ENCODE peak calls at places on chromosomes 5 and 9, in ten cellular contexts. A, V, D, U, C, Z, H, G, I and B are unnamed samples.

GRCh38 chr5:77486344-77486962 is 5.7 kb downstream of the WDR41 start:
- DNase-seq in A (no peak), V (no peak), D (peak), U (peak), C (no peak), Z (no peak), H (no peak), G (no peak), I (no peak), B (no peak)

GRCh38 chr5:113204525-113205161 is 228.0 kb downstream of the DCP2 start:
- DNase-seq in A (peak), V (peak), D (peak), U (peak), C (peak), Z (peak), H (no peak), G (no peak), I (no peak), B (no peak)

GRCh38 chr5:140261403-140262171 is 41.3 kb downstream of the PFDN1 start:
- DNase-seq in A (peak), V (peak), D (peak), U (peak), C (peak), Z (no peak), H (peak), G (no peak), I (peak), B (peak)

GRCh38 chr5:32004404-32004803 is 169.7 kb downstream of the GOLPH3 start:
- DNase-seq in A (no peak), V (no peak), D (no peak), U (no peak), C (no peak), Z (no peak), H (peak), G (no peak), I (no peak), B (no peak)

GRCh38 chr5:72464071-72464470 is 43.1 kb downstream of the ZNF366 start:
- DNase-seq in A (no peak), V (no peak), D (no peak), U (no peak), C (no peak), Z (no peak), H (no peak), G (no peak), I (no peak), B (no peak)

GRCh38 chr9:132243156-132244074 is 81.6 kb downstream of the NTNG2 start:
- DNase-seq in A (peak), V (no peak), D (no peak), U (peak), C (no peak), Z (no peak), H (peak), G (no peak), I (no peak), B (no peak)

GRCh38 chr9:133520121-133520835 is 4.5 kb downstream of the MYMK start:
- DNase-seq in A (no peak), V (no peak), D (no peak), U (no peak), C (no peak), Z (no peak), H (peak), G (no peak), I (no peak), B (no peak)

GRCh38 chr9:131969469-131969989 is 110.1 kb downstream of the MED27 start:
- DNase-seq in A (no peak), V (no peak), D (no peak), U (no peak), C (no peak), Z (peak), H (no peak), G (no peak), I (no peak), B (no peak)

GRCh38 chr5:2849429-2849828 is 98.0 kb upstream of the IRX2 start:
- DNase-seq in A (no peak), V (no peak), D (no peak), U (no peak), C (no peak), Z (no peak), H (no peak), G (no peak), I (no peak), B (no peak)

GRCh38 chr5:169223595-169223953 is 77.4 kb downstream of the SLIT3 start:
- DNase-seq in A (no peak), V (no peak), D (no peak), U (no peak), C (no peak), Z (no peak), H (no peak), G (no peak), I (no peak), B (no peak)

GRCh38 chr5:96432245-96433065 is 593 bp downstream of the PCSK1 start:
- DNase-seq in A (no peak), V (no peak), D (no peak), U (peak), C (no peak), Z (peak), H (peak), G (no peak), I (peak), B (no peak)

GRCh38 chr5:43336159-43336558 is 22.9 kb upstream of the HMGCS1 start:
- DNase-seq in A (no peak), V (no peak), D (no peak), U (no peak), C (no peak), Z (no peak), H (no peak), G (no peak), I (no peak), B (no peak)

GRCh38 chr9:36457836-36458429 is 57.9 kb upstream of the RNF38 start:
- DNase-seq in A (peak), V (no peak), D (no peak), U (no peak), C (no peak), Z (no peak), H (no peak), G (no peak), I (no peak), B (no peak)

GRCh38 chr9:117305454-117305853 is 109.4 kb downstream of the ASTN2 start:
- DNase-seq in A (no peak), V (no peak), D (no peak), U (no peak), C (no peak), Z (no peak), H (no peak), G (no peak), I (no peak), B (no peak)

GRCh38 chr9:76403352-76403751 is 9.1 kb upstream of the RFK start:
- DNase-seq in A (peak), V (peak), D (peak), U (peak), C (no peak), Z (peak), H (peak), G (peak), I (no peak), B (no peak)

GRCh38 chr5:160083012-160083436 is 36.2 kb downstream of the PWWP2A start:
- DNase-seq in A (no peak), V (no peak), D (peak), U (no peak), C (no peak), Z (no peak), H (peak), G (no peak), I (no peak), B (no peak)

GRCh38 chr5:107930092-107930491 is 259.4 kb upstream of the EFNA5 start:
- DNase-seq in A (no peak), V (no peak), D (no peak), U (no peak), C (no peak), Z (no peak), H (no peak), G (no peak), I (no peak), B (no peak)

GRCh38 chr5:15702102-15702501 is 202.1 kb downstream of the FBXL7 start:
- DNase-seq in A (peak), V (no peak), D (no peak), U (no peak), C (no peak), Z (no peak), H (no peak), G (no peak), I (no peak), B (no peak)

GRCh38 chr5:425714-426113 is 17.3 kb upstream of the EXOC3 start:
- DNase-seq in A (no peak), V (no peak), D (no peak), U (no peak), C (peak), Z (no peak), H (peak), G (no peak), I (no peak), B (no peak)

GRCh38 chr5:181191526-181192336 is 13.3 kb downstream of the TRIM7 start:
- DNase-seq in A (peak), V (peak), D (peak), U (peak), C (peak), Z (peak), H (peak), G (peak), I (peak), B (peak)

GRCh38 chr5:158060216-158060615 is 201.3 kb upstream of the CLINT1 start:
- DNase-seq in A (no peak), V (no peak), D (peak), U (no peak), C (no peak), Z (no peak), H (no peak), G (no peak), I (no peak), B (no peak)

GRCh38 chr9:110156902-110157301 is 51.1 kb downstream of the C9orf152 start:
- DNase-seq in A (no peak), V (peak), D (no peak), U (peak), C (peak), Z (no peak), H (peak), G (peak), I (no peak), B (peak)

GRCh38 chr5:1886634-1887399 is 4.1 kb upstream of the IRX4 start:
- DNase-seq in A (no peak), V (no peak), D (peak), U (no peak), C (no peak), Z (no peak), H (peak), G (no peak), I (no peak), B (no peak)

GRCh38 chr5:171601266-171601881 is 181.9 kb downstream of the FGF18 start:
- DNase-seq in A (no peak), V (peak), D (no peak), U (peak), C (no peak), Z (no peak), H (no peak), G (no peak), I (peak), B (no peak)

GRCh38 chr5:179858241-179858585 is 404 bp downstream of the MRNIP start:
- DNase-seq in A (peak), V (peak), D (peak), U (peak), C (peak), Z (peak), H (peak), G (peak), I (peak), B (peak)

GRCh38 chr9:110058304-110058953 is 149.5 kb downstream of the C9orf152 start:
- DNase-seq in A (peak), V (peak), D (peak), U (peak), C (peak), Z (peak), H (no peak), G (peak), I (no peak), B (peak)

GRCh38 chr9:123933401-123933800 is 3.5 kb upstream of the DENND1A start:
- DNase-seq in A (peak), V (no peak), D (peak), U (no peak), C (peak), Z (no peak), H (peak), G (no peak), I (no peak), B (no peak)

GRCh38 chr5:77356740-77357139 is 135.4 kb downstream of the WDR41 start:
- DNase-seq in A (no peak), V (no peak), D (peak), U (no peak), C (no peak), Z (no peak), H (no peak), G (no peak), I (no peak), B (no peak)

GRCh38 chr5:6633469-6634326 is 458 bp downstream of the SRD5A1 start:
- DNase-seq in A (no peak), V (no peak), D (peak), U (no peak), C (peak), Z (peak), H (peak), G (no peak), I (peak), B (no peak)

GRCh38 chr9:37593877-37594448 is 1.6 kb upstream of the TOMM5 start:
- DNase-seq in A (no peak), V (no peak), D (no peak), U (no peak), C (no peak), Z (no peak), H (no peak), G (no peak), I (no peak), B (no peak)

GRCh38 chr9:37587521-37587920 is 4.9 kb downstream of the TOMM5 start:
- DNase-seq in A (no peak), V (no peak), D (no peak), U (no peak), C (no peak), Z (no peak), H (no peak), G (no peak), I (no peak), B (no peak)

GRCh38 chr9:37596504-37596903 is 4.1 kb upstream of the TOMM5 start:
- DNase-seq in A (no peak), V (no peak), D (peak), U (no peak), C (no peak), Z (no peak), H (no peak), G (no peak), I (no peak), B (no peak)

GRCh38 chr9:37592108-37592951 is at the start of gene TOMM5:
- DNase-seq in A (peak), V (peak), D (peak), U (peak), C (peak), Z (peak), H (peak), G (peak), I (peak), B (peak)

DNA sequence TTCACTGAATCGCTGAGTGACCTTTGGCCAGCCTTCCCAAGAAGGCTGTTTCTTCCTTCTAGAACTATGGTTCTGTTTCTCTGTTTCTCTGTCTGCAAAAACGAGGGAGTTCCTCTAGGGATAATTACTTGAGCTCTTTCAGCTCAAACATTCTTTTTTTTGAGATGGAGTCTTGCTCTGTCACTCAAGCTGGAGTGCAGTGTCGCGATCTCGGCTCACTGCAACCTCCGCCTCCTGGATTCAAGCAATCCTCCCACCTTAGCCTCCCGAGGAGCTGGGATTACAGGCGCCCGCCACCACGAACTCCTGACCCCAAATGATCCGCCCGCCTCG is 656 bp downstream of the TOMM5 start:
- DNase-seq in A (no peak), V (no peak), D (no peak), U (no peak), C (no peak), Z (no peak), H (no peak), G (no peak), I (no peak), B (no peak)
- H3K27ac ChIP-seq in A (peak), V (no peak), D (peak), U (peak), C (peak), Z (no peak), H (peak), G (peak), I (no peak), B (no peak)

DNA sequence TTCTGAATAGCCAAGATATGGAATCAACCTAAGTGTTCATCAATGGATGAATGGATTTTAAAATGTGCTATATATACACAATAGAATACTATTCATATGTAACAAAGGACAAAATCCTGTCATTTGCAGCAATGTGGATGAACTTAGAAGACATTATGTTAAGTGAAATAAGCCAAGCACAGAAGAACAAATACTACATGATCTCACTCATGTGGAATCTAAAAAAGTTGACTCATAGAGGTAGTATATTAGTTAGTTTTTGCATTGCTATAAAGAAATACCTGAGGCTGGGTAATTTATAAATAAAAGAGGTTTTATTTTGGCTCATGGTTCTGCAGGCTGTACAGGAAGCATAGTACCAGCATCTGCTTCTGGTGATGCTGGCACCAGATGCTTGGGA is 8.1 kb downstream of the CATSPER3 start:
- DNase-seq in A (no peak), V (no peak), D (no peak), U (no peak), C (no peak), Z (no peak), H (no peak), G (no peak), I (no peak), B (no peak)
- H3K27ac ChIP-seq in A (no peak), V (no peak), D (no peak), U (no peak), C (no peak), Z (no peak), H (no peak), G (no peak), I (no peak), B (no peak)

GRCh38 chr5:40717281-40717680 is 37.6 kb downstream of the PTGER4 start:
- DNase-seq in A (no peak), V (no peak), D (no peak), U (no peak), C (no peak), Z (no peak), H (peak), G (no peak), I (no peak), B (no peak)
- H3K27ac ChIP-seq in A (no peak), V (no peak), D (no peak), U (no peak), C (no peak), Z (no peak), H (no peak), G (no peak), I (no peak), B (no peak)

GRCh38 chr9:129888809-129889460 is 53.7 kb downstream of the USP20 start:
- DNase-seq in A (no peak), V (no peak), D (no peak), U (no peak), C (no peak), Z (no peak), H (no peak), G (no peak), I (no peak), B (no peak)

GRCh38 chr9:129888085-129888808 is 53.0 kb downstream of the USP20 start:
- DNase-seq in A (no peak), V (no peak), D (no peak), U (peak), C (peak), Z (no peak), H (peak), G (peak), I (no peak), B (peak)

GRCh38 chr9:129885670-129886106 is 50.4 kb downstream of the USP20 start:
- DNase-seq in A (peak), V (peak), D (peak), U (peak), C (peak), Z (peak), H (peak), G (peak), I (peak), B (peak)

GRCh38 chr9:129886226-129887174 is 51.2 kb downstream of the USP20 start:
- DNase-seq in A (no peak), V (no peak), D (no peak), U (no peak), C (no peak), Z (no peak), H (peak), G (peak), I (peak), B (peak)

DNA sequence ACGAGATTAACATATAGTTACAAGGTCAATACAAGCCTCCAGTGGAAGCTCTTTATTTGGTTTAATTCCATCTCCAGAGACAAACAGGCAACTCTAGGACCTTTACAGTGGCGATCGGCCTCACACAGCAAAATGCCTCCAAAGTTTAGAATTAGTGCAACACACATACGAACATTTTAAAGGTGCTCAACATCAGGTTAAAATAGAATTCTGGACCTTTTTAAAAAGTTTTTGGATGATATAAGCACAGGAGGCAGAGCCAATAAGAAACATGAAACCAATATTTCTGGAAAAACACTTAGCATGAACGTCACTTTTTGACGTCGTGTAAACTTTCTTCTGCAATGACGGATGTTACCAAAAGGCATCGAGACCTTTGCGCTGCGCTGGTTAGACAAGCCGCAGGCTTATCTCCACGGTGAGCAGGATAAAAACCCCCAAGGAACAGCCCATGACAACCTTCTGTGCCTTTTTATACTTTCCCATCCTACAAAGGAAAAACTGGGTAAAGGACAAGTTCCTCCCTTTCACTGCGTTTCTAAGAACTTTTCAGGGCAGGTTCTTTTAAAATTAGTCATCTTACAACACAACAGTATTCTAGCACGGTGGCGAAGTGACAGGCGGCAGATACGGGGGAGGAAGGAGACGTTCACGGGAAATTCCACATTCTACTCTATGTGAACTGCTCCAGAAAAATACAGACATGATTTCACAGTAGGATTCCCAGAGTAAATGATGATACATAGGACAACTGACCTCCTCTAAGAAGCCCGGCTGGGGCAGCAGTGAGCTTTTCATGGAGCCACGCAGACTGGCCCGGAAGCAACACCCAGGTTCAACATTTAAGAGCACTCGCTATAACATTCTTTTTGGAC is 52.2 kb downstream of the USP20 start:
- DNase-seq in A (no peak), V (no peak), D (no peak), U (no peak), C (peak), Z (no peak), H (peak), G (peak), I (peak), B (no peak)
- H3K27ac ChIP-seq in A (no peak), V (no peak), D (no peak), U (no peak), C (peak), Z (no peak), H (no peak), G (peak), I (peak), B (peak)

GRCh38 chr5:142655339-142656267 is 30.3 kb downstream of the FGF1 start:
- DNase-seq in A (peak), V (peak), D (peak), U (peak), C (peak), Z (peak), H (peak), G (peak), I (peak), B (peak)
- H3K27ac ChIP-seq in A (no peak), V (peak), D (no peak), U (no peak), C (peak), Z (no peak), H (peak), G (no peak), I (peak), B (no peak)

GRCh38 chr5:138491284-138491648 is 26.0 kb downstream of the EGR1 start:
- DNase-seq in A (no peak), V (no peak), D (no peak), U (no peak), C (no peak), Z (no peak), H (no peak), G (no peak), I (no peak), B (no peak)

GRCh38 chr5:138492552-138493045 is 27.3 kb downstream of the EGR1 start:
- DNase-seq in A (no peak), V (no peak), D (no peak), U (no peak), C (no peak), Z (no peak), H (no peak), G (no peak), I (no peak), B (no peak)

GRCh38 chr5:138491669-138492551 is 26.6 kb downstream of the EGR1 start:
- DNase-seq in A (peak), V (peak), D (peak), U (peak), C (peak), Z (peak), H (peak), G (peak), I (peak), B (peak)

GRCh38 chr5:138489705-138490104 is 24.4 kb downstream of the EGR1 start:
- DNase-seq in A (no peak), V (no peak), D (no peak), U (no peak), C (no peak), Z (no peak), H (no peak), G (no peak), I (peak), B (no peak)

GRCh38 chr5:138490648-138491283 is 25.5 kb downstream of the EGR1 start:
- DNase-seq in A (no peak), V (no peak), D (no peak), U (no peak), C (no peak), Z (no peak), H (no peak), G (no peak), I (no peak), B (no peak)
- H3K27ac ChIP-seq in A (no peak), V (no peak), D (peak), U (no peak), C (no peak), Z (no peak), H (no peak), G (no peak), I (peak), B (no peak)